ENCODE peak calls at places on chromosomes 6 and 20, in seven cellular contexts. One of them, this sample, is unnamed.

GRCh38 chr6:126170875-126171489 is 168.9 kb upstream of the CENPW start:
- DNase-seq in naive B cell: peak; percentile 15
- DNase-seq in activated gamma-delta T cell: no peak
- DNase-seq in BE2C: peak; percentile 49
- DNase-seq in activated T-helper 1 cell treated with anti-CD3 and anti-CD28 coated beads, Interleukin-12 subunit alpha, Interleukin-12 subunit beta, Interleukin-2, Interleukin-4 antibody, amounts not matched to agents 30 ng/mL and 10 ng/mL and 1 ng/mL, durations not matched to agents 14 hours and 24 hours and 36 hours: no peak
- DNase-seq in neural crest cell: no peak
- DNase-seq in mucosa of gallbladder: no peak
- DNase-seq in this sample: no peak

GRCh38 chr6:80541186-80541585 is 434.7 kb downstream of the BCKDHB start:
- DNase-seq in naive B cell: no peak
- DNase-seq in activated gamma-delta T cell: no peak
- DNase-seq in BE2C: no peak
- DNase-seq in activated T-helper 1 cell treated with anti-CD3 and anti-CD28 coated beads, Interleukin-12 subunit alpha, Interleukin-12 subunit beta, Interleukin-2, Interleukin-4 antibody, amounts not matched to agents 30 ng/mL and 10 ng/mL and 1 ng/mL, durations not matched to agents 14 hours and 24 hours and 36 hours: peak; percentile 8
- DNase-seq in neural crest cell: no peak
- DNase-seq in mucosa of gallbladder: no peak
- DNase-seq in this sample: no peak

GRCh38 chr6:36360241-36361054 is 23.8 kb upstream of the BNIP5 start:
- DNase-seq in naive B cell: peak; percentile 65
- DNase-seq in activated gamma-delta T cell: no peak
- DNase-seq in BE2C: peak; percentile 85
- DNase-seq in activated T-helper 1 cell treated with anti-CD3 and anti-CD28 coated beads, Interleukin-12 subunit alpha, Interleukin-12 subunit beta, Interleukin-2, Interleukin-4 antibody, amounts not matched to agents 30 ng/mL and 10 ng/mL and 1 ng/mL, durations not matched to agents 14 hours and 24 hours and 36 hours: peak; percentile 56
- DNase-seq in neural crest cell: peak; percentile 80
- DNase-seq in mucosa of gallbladder: peak; percentile 82
- DNase-seq in this sample: peak; percentile 86

GRCh38 chr20:33490023-33490933 is at the start of gene CBFA2T2:
- DNase-seq in naive B cell: no peak
- DNase-seq in activated gamma-delta T cell: peak; percentile 69
- DNase-seq in BE2C: no peak
- DNase-seq in activated T-helper 1 cell treated with anti-CD3 and anti-CD28 coated beads, Interleukin-12 subunit alpha, Interleukin-12 subunit beta, Interleukin-2, Interleukin-4 antibody, amounts not matched to agents 30 ng/mL and 10 ng/mL and 1 ng/mL, durations not matched to agents 14 hours and 24 hours and 36 hours: peak; percentile 2
- DNase-seq in neural crest cell: no peak
- DNase-seq in mucosa of gallbladder: peak; percentile 55
- DNase-seq in this sample: peak; percentile 50

GRCh38 chr6:6006428-6007310 is at the start of gene NRN1:
- DNase-seq in naive B cell: no peak
- DNase-seq in activated gamma-delta T cell: no peak
- DNase-seq in BE2C: no peak
- DNase-seq in activated T-helper 1 cell treated with anti-CD3 and anti-CD28 coated beads, Interleukin-12 subunit alpha, Interleukin-12 subunit beta, Interleukin-2, Interleukin-4 antibody, amounts not matched to agents 30 ng/mL and 10 ng/mL and 1 ng/mL, durations not matched to agents 14 hours and 24 hours and 36 hours: no peak
- DNase-seq in neural crest cell: no peak
- DNase-seq in mucosa of gallbladder: no peak
- DNase-seq in this sample: peak; percentile 48

GRCh38 chr20:21155268-21155667 is 29.4 kb downstream of the KIZ start:
- DNase-seq in naive B cell: no peak
- DNase-seq in activated gamma-delta T cell: no peak
- DNase-seq in BE2C: no peak
- DNase-seq in activated T-helper 1 cell treated with anti-CD3 and anti-CD28 coated beads, Interleukin-12 subunit alpha, Interleukin-12 subunit beta, Interleukin-2, Interleukin-4 antibody, amounts not matched to agents 30 ng/mL and 10 ng/mL and 1 ng/mL, durations not matched to agents 14 hours and 24 hours and 36 hours: no peak
- DNase-seq in neural crest cell: no peak
- DNase-seq in mucosa of gallbladder: no peak
- DNase-seq in this sample: no peak

GRCh38 chr6:168315626-168316025 is 4.0 kb downstream of the DACT2 start:
- DNase-seq in naive B cell: no peak
- DNase-seq in activated gamma-delta T cell: no peak
- DNase-seq in BE2C: no peak
- DNase-seq in activated T-helper 1 cell treated with anti-CD3 and anti-CD28 coated beads, Interleukin-12 subunit alpha, Interleukin-12 subunit beta, Interleukin-2, Interleukin-4 antibody, amounts not matched to agents 30 ng/mL and 10 ng/mL and 1 ng/mL, durations not matched to agents 14 hours and 24 hours and 36 hours: no peak
- DNase-seq in neural crest cell: no peak
- DNase-seq in mucosa of gallbladder: no peak
- DNase-seq in this sample: no peak

GRCh38 chr6:13733178-13733851 is 21.7 kb upstream of the RANBP9 start:
- DNase-seq in naive B cell: no peak
- DNase-seq in activated gamma-delta T cell: no peak
- DNase-seq in BE2C: peak; percentile 15
- DNase-seq in activated T-helper 1 cell treated with anti-CD3 and anti-CD28 coated beads, Interleukin-12 subunit alpha, Interleukin-12 subunit beta, Interleukin-2, Interleukin-4 antibody, amounts not matched to agents 30 ng/mL and 10 ng/mL and 1 ng/mL, durations not matched to agents 14 hours and 24 hours and 36 hours: no peak
- DNase-seq in neural crest cell: no peak
- DNase-seq in mucosa of gallbladder: peak; percentile 75
- DNase-seq in this sample: peak; percentile 95

GRCh38 chr6:29005183-29005885 is at the start of gene ZNF311:
- DNase-seq in naive B cell: no peak
- DNase-seq in activated gamma-delta T cell: no peak
- DNase-seq in BE2C: no peak
- DNase-seq in activated T-helper 1 cell treated with anti-CD3 and anti-CD28 coated beads, Interleukin-12 subunit alpha, Interleukin-12 subunit beta, Interleukin-2, Interleukin-4 antibody, amounts not matched to agents 30 ng/mL and 10 ng/mL and 1 ng/mL, durations not matched to agents 14 hours and 24 hours and 36 hours: peak; percentile 37
- DNase-seq in neural crest cell: no peak
- DNase-seq in mucosa of gallbladder: peak; percentile 66
- DNase-seq in this sample: peak; percentile 96

This sample was measured in COLO829.